ENCODE peak calls at places on chromosomes 7 and 10, in seven cellular contexts. One of them, this sample, is unnamed.

GRCh38 chr10:59648711-59649201 is 60.9 kb downstream of the SLC16A9 start:
- DNase-seq in hepatocyte: no peak
- DNase-seq in C1 segment of cervical spinal cord: peak
- DNase-seq in AG04449: no peak
- DNase-seq in NCI-H1092 treated with DMSO at 0.1 percent for 48 hours: no peak
- DNase-seq in GM23338: peak
- DNase-seq in lung microvascular endothelial cell: no peak
- DNase-seq in this sample: no peak

GRCh38 chr7:1947586-1948217 is 277.6 kb downstream of the ELFN1 start:
- DNase-seq in hepatocyte: no peak
- DNase-seq in C1 segment of cervical spinal cord: no peak
- DNase-seq in AG04449: no peak
- DNase-seq in NCI-H1092 treated with DMSO at 0.1 percent for 48 hours: no peak
- DNase-seq in GM23338: no peak
- DNase-seq in lung microvascular endothelial cell: no peak
- DNase-seq in this sample: no peak

GRCh38 chr10:30284860-30285594 is 64.1 kb downstream of the MTPAP start:
- DNase-seq in hepatocyte: peak
- DNase-seq in C1 segment of cervical spinal cord: no peak
- DNase-seq in AG04449: no peak
- DNase-seq in NCI-H1092 treated with DMSO at 0.1 percent for 48 hours: no peak
- DNase-seq in GM23338: no peak
- DNase-seq in lung microvascular endothelial cell: peak
- DNase-seq in this sample: no peak

GRCh38 chr10:71266918-71267442 is 52.1 kb upstream of the SLC29A3 start:
- DNase-seq in hepatocyte: no peak
- DNase-seq in C1 segment of cervical spinal cord: no peak
- DNase-seq in AG04449: no peak
- DNase-seq in NCI-H1092 treated with DMSO at 0.1 percent for 48 hours: no peak
- DNase-seq in GM23338: no peak
- DNase-seq in lung microvascular endothelial cell: peak
- DNase-seq in this sample: no peak

GRCh38 chr7:27179030-27179429 is 4.9 kb upstream of the HOXA10 start:
- DNase-seq in hepatocyte: no peak
- DNase-seq in C1 segment of cervical spinal cord: no peak
- DNase-seq in AG04449: no peak
- DNase-seq in NCI-H1092 treated with DMSO at 0.1 percent for 48 hours: no peak
- DNase-seq in GM23338: no peak
- DNase-seq in lung microvascular endothelial cell: no peak
- DNase-seq in this sample: no peak

GRCh38 chr10:102457591-102458150 is 6.3 kb upstream of the C10orf95 start:
- DNase-seq in hepatocyte: no peak
- DNase-seq in C1 segment of cervical spinal cord: no peak
- DNase-seq in AG04449: no peak
- DNase-seq in NCI-H1092 treated with DMSO at 0.1 percent for 48 hours: no peak
- DNase-seq in GM23338: no peak
- DNase-seq in lung microvascular endothelial cell: no peak
- DNase-seq in this sample: no peak

GRCh38 chr7:45580053-45580872 is 6.1 kb downstream of the ADCY1 start:
- DNase-seq in hepatocyte: no peak
- DNase-seq in C1 segment of cervical spinal cord: no peak
- DNase-seq in AG04449: no peak
- DNase-seq in NCI-H1092 treated with DMSO at 0.1 percent for 48 hours: peak
- DNase-seq in GM23338: peak
- DNase-seq in lung microvascular endothelial cell: no peak
- DNase-seq in this sample: peak

GRCh38 chr10:110446954-110447608 is 50.6 kb upstream of the DUSP5 start:
- DNase-seq in hepatocyte: no peak
- DNase-seq in C1 segment of cervical spinal cord: peak
- DNase-seq in AG04449: no peak
- DNase-seq in NCI-H1092 treated with DMSO at 0.1 percent for 48 hours: no peak
- DNase-seq in GM23338: no peak
- DNase-seq in lung microvascular endothelial cell: peak
- DNase-seq in this sample: no peak

GRCh38 chr10:111081595-111081994 is 4.8 kb downstream of the ADRA2A start:
- DNase-seq in hepatocyte: no peak
- DNase-seq in C1 segment of cervical spinal cord: no peak
- DNase-seq in AG04449: no peak
- DNase-seq in NCI-H1092 treated with DMSO at 0.1 percent for 48 hours: no peak
- DNase-seq in GM23338: no peak
- DNase-seq in lung microvascular endothelial cell: no peak
- DNase-seq in this sample: no peak

GRCh38 chr10:5620966-5621365 is 45.4 kb downstream of the ASB13 start:
- DNase-seq in hepatocyte: no peak
- DNase-seq in C1 segment of cervical spinal cord: no peak
- DNase-seq in AG04449: no peak
- DNase-seq in NCI-H1092 treated with DMSO at 0.1 percent for 48 hours: no peak
- DNase-seq in GM23338: no peak
- DNase-seq in lung microvascular endothelial cell: no peak
- DNase-seq in this sample: no peak

GRCh38 chr7:25856056-25856780 is 295.8 kb upstream of the NFE2L3 start:
- DNase-seq in hepatocyte: no peak
- DNase-seq in C1 segment of cervical spinal cord: no peak
- DNase-seq in AG04449: no peak
- DNase-seq in NCI-H1092 treated with DMSO at 0.1 percent for 48 hours: peak
- DNase-seq in GM23338: peak
- DNase-seq in lung microvascular endothelial cell: no peak
- DNase-seq in this sample: peak

GRCh38 chr10:97270523-97271154 is 21.8 kb downstream of the ARHGAP19 start:
- DNase-seq in hepatocyte: no peak
- DNase-seq in C1 segment of cervical spinal cord: no peak
- DNase-seq in AG04449: no peak
- DNase-seq in NCI-H1092 treated with DMSO at 0.1 percent for 48 hours: no peak
- DNase-seq in GM23338: peak
- DNase-seq in lung microvascular endothelial cell: peak
- DNase-seq in this sample: no peak

GRCh38 chr10:61633665-61634064 is 29.1 kb upstream of the CABCOCO1 start:
- DNase-seq in hepatocyte: no peak
- DNase-seq in C1 segment of cervical spinal cord: no peak
- DNase-seq in AG04449: no peak
- DNase-seq in NCI-H1092 treated with DMSO at 0.1 percent for 48 hours: no peak
- DNase-seq in GM23338: no peak
- DNase-seq in lung microvascular endothelial cell: peak
- DNase-seq in this sample: no peak

GRCh38 chr7:149109969-149110368 is 16.2 kb downstream of the ZNF425 start:
- DNase-seq in hepatocyte: no peak
- DNase-seq in C1 segment of cervical spinal cord: no peak
- DNase-seq in AG04449: no peak
- DNase-seq in NCI-H1092 treated with DMSO at 0.1 percent for 48 hours: no peak
- DNase-seq in GM23338: no peak
- DNase-seq in lung microvascular endothelial cell: peak
- DNase-seq in this sample: no peak

GRCh38 chr7:41630741-41631140 is 72.1 kb downstream of the INHBA start:
- DNase-seq in hepatocyte: no peak
- DNase-seq in C1 segment of cervical spinal cord: no peak
- DNase-seq in AG04449: no peak
- DNase-seq in NCI-H1092 treated with DMSO at 0.1 percent for 48 hours: no peak
- DNase-seq in GM23338: peak
- DNase-seq in lung microvascular endothelial cell: peak
- DNase-seq in this sample: no peak

This sample was measured in SHP77.